ENCODE peak calls at places on chromosomes 7 and 10, in four cellular contexts. Z is midbrain; V is A549; I is activated CD8-positive, alpha-beta memory T cell treated with anti-CD3 and anti-CD28 coated beads for 24 hours. C is an unnamed sample.

GRCh38 chr7:69599211-69599878 is 1.1 kb downstream of the AUTS2 start:
- DNase-seq in I (no peak), V (peak; percentile 20), Z (no peak), C (no peak)

GRCh38 chr7:119482671-119483070 is 790.3 kb upstream of the KCND2 start:
- DNase-seq in Z (no peak), I (no peak), V (no peak), C (no peak)

GRCh38 chr10:117830832-117831231 is 215.9 kb downstream of the RAB11FIP2 start:
- DNase-seq in V (no peak), I (peak; percentile 56), Z (no peak), C (no peak)

GRCh38 chr7:90262438-90262837 is 17.5 kb downstream of the CFAP69 start:
- DNase-seq in V (peak; percentile 37), I (no peak), Z (no peak), C (no peak)

GRCh38 chr10:124476043-124476725 is 14.6 kb downstream of the LHPP start:
- DNase-seq in V (no peak), I (no peak), Z (no peak), C (no peak)

GRCh38 chr10:71821909-71822763 is 28.9 kb downstream of the PSAP start:
- DNase-seq in Z (no peak), I (no peak), V (no peak), C (no peak)

GRCh38 chr7:94396606-94397005 is 1.9 kb downstream of the COL1A2 start:
- DNase-seq in I (no peak), V (no peak), Z (no peak), C (no peak)

GRCh38 chr7:20407585-20408466 is 77.1 kb downstream of the ITGB8 start:
- DNase-seq in I (no peak), V (no peak), Z (no peak), C (no peak)

GRCh38 chr7:23299770-23300300 is 696 bp downstream of the MALSU1 start:
- DNase-seq in I (no peak), V (peak; percentile 26), Z (no peak), C (no peak)

GRCh38 chr7:154591544-154591943 is 411.4 kb downstream of the PAXIP1 start:
- DNase-seq in V (no peak), I (no peak), Z (peak; percentile 75), C (no peak)

GRCh38 chr10:91613411-91614253 is 19.2 kb downstream of the PPP1R3C start:
- DNase-seq in V (peak; percentile 81), Z (no peak), I (no peak), C (no peak)

GRCh38 chr7:17939111-17939669 is 1.1 kb downstream of the SNX13 start:
- DNase-seq in Z (peak; percentile 15), V (peak; percentile 13), I (no peak), C (no peak)

GRCh38 chr10:8073696-8074416 is 19.4 kb downstream of the GATA3 start:
- DNase-seq in I (no peak), V (no peak), Z (no peak), C (no peak)

GRCh38 chr10:21510218-21511070 is 15.0 kb downstream of the SKIDA1 start:
- DNase-seq in Z (peak; percentile 39), V (no peak), I (no peak), C (no peak)

C was measured in GM12878.